ENCODE peak calls at places on chromosome 10, in four cellular contexts. L, Y, A and P are unnamed samples.

GRCh38 chr10:49090696-49091338 is 24.5 kb downstream of the VSTM4 start:
- DNase-seq in L (no peak), Y (no peak), A (no peak), P (no peak)

GRCh38 chr10:72375585-72375984 is 20.9 kb upstream of the DNAJB12 start:
- DNase-seq in A (no peak), L (no peak), Y (peak; percentile 53), P (no peak)

GRCh38 chr10:132448248-132448731 is 51.3 kb downstream of the PWWP2B start:
- DNase-seq in A (peak; percentile 63), Y (no peak), L (peak; percentile 30), P (no peak)

GRCh38 chr10:109475704-109476103 is 447.6 kb downstream of the XPNPEP1 start:
- DNase-seq in A (no peak), L (no peak), Y (no peak), P (no peak)

GRCh38 chr10:93363891-93364648 is 118.1 kb downstream of the MYOF start:
- DNase-seq in A (no peak), Y (no peak), L (no peak), P (no peak)

GRCh38 chr10:88989824-88990527 is 622 bp upstream of the FAS start:
- DNase-seq in Y (no peak), L (no peak), A (no peak), P (no peak)

GRCh38 chr10:78149193-78149592 is 115.5 kb downstream of the RPS24 start:
- DNase-seq in Y (no peak), A (no peak), L (no peak), P (no peak)

GRCh38 chr10:4725917-4726606 is 99.9 kb upstream of the AKR1E2 start:
- DNase-seq in A (no peak), Y (peak; percentile 85), L (no peak), P (no peak)

GRCh38 chr10:91389636-91390512 is 20.3 kb upstream of the HECTD2 start:
- DNase-seq in A (no peak), L (no peak), Y (peak; percentile 54), P (no peak)

GRCh38 chr10:58457761-58458616 is 54.7 kb upstream of the BICC1 start:
- DNase-seq in A (no peak), L (no peak), Y (peak; percentile 92), P (no peak)

GRCh38 chr10:70756710-70757360 is 28.3 kb downstream of the TBATA start:
- DNase-seq in L (no peak), Y (no peak), A (no peak), P (no peak)

GRCh38 chr10:71241114-71241898 is 28.9 kb downstream of the UNC5B start:
- DNase-seq in L (no peak), Y (no peak), A (no peak), P (no peak)

GRCh38 chr10:3474266-3474665 is 301.7 kb upstream of the PITRM1 start:
- DNase-seq in L (no peak), Y (no peak), A (no peak), P (no peak)

GRCh38 chr10:132371641-132372081 is 25.3 kb upstream of the PWWP2B start:
- DNase-seq in Y (no peak), L (no peak), A (no peak), P (no peak)

GRCh38 chr10:102065561-102066420 is 642 bp downstream of the HPS6 start:
- DNase-seq in A (peak; percentile 52), L (no peak), Y (no peak), P (peak; percentile 51)

GRCh38 chr10:79378647-79379511 is 31.6 kb downstream of the PPIF start:
- DNase-seq in Y (no peak), A (no peak), L (no peak), P (no peak)

DNA sequence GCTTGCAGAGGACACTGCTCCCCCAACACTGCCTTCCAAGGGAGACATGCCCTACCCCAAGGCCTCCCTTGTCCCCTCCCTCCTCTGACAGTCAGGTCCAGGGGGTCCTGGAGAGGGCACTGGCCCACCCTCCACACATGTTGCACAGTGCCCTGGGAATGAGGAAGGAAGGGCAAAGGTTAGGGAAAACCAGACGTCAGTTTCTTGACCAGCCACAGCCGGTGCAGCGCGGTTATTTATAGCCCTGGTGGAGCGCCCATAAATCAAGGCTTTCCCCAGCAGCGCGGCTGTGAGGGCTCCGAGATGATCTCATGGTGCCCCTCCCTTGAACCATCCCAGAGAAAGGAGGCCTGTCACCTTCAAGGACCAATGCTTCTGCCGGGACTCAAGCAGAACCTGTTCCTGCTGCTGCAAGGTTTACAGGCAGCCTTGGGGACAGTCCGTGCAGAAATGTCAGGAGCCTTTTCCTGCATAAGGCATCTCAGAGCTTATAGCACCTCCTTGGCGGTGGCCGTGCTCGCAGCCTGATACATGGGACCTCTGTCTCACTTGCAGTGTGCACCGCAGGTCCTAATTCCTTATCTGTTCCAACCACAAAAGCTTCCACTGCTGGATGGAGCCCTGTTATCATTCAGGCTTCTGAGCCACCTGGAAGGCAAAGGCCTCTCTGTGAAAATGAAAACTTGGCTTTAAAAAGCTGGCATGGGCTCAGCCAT is 127.3 kb downstream of the LHPP start:
- DNase-seq in A (no peak), Y (peak; percentile 15), L (no peak), P (no peak)
- TF ChIP-seq POLR2AphosphoS5 in A (no peak), Y (no peak), L (no peak), P (no peak)

DNA sequence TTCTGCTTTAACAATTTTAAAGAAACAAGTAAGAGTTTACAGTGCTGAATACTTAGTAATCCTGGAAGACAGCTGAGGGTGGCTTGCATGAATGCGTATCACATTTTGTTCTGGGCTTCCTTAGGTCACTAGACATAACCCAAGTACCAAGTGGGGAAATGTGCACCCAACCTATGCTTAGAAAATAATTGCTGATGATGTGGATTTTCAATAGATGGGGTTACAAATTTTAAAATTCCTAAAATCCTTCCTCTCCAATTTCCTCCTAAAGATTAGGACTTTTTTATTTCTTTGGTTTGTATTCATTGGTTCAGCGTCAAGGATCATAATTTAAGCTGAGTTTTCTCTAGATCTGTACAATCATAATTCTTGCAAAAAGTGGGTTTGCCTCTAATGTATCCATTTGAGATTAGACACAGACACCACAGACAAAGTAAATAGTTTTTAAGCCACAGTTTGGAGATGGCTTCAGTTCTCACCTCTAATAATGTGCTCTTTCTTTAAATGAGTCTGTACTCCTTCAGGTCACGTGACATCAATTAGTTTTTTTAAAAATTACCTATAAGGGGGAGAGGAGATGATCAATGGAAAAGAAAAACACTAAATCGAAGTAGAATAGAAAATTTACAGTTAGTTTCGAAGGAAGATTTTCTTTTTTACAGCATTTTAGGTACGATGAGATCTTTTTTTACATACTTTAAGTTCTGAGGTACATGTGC is 849.4 kb downstream of the KCNMA1 start:
- DNase-seq in A (no peak), L (no peak), Y (no peak), P (no peak)
- TF ChIP-seq TAF1 in A (no peak), L (no peak), Y (no peak), P (no peak)

DNA sequence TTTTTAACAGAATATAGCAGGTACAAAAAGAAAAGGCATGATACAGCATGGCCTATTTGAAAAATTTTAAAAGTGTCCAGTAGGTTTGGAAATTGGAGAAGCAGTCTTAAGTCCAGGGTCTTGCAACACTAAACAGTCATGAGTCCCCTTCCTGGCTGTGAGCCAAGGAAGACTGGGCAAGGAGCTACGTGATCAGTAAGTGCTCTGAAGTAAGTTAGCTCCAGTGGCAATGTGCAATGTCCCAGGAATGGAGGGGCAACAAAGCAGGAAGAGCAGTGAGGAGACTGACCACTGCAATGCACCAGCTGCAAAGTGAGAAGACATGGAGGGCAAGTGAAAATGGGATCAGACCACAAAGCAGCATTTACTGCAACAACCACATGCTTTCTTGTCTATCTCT is 72.9 kb upstream of the GRID1 start:
- DNase-seq in A (no peak), L (no peak), Y (peak; percentile 66), P (no peak)
- TF ChIP-seq POLR2AphosphoS5 in A (no peak), L (no peak), Y (no peak), P (no peak)

GRCh38 chr10:52865213-52865612 is 92.6 kb upstream of the MBL2 start:
- DNase-seq in Y (no peak), L (no peak), A (no peak), P (no peak)

GRCh38 chr10:52870562-52870961 is 98.0 kb upstream of the MBL2 start:
- DNase-seq in L (no peak), Y (no peak), A (no peak), P (no peak)

GRCh38 chr10:52858722-52859121 is 86.1 kb upstream of the MBL2 start:
- DNase-seq in Y (no peak), L (no peak), A (no peak), P (no peak)

GRCh38 chr10:52864459-52865106 is 92.0 kb upstream of the MBL2 start:
- DNase-seq in A (no peak), Y (peak; percentile 64), L (no peak), P (no peak)
- TF ChIP-seq TAF1 in A (no peak), Y (no peak), L (no peak), P (no peak)

GRCh38 chr10:63210611-63211196 is 77.6 kb downstream of the NRBF2 start:
- DNase-seq in Y (no peak), L (no peak), A (no peak), P (no peak)

GRCh38 chr10:63217120-63217605 is 84.0 kb downstream of the NRBF2 start:
- DNase-seq in L (no peak), A (no peak), Y (peak; percentile 44), P (no peak)

GRCh38 chr10:63214586-63214985 is 81.5 kb downstream of the NRBF2 start:
- DNase-seq in A (no peak), Y (no peak), L (no peak), P (no peak)

GRCh38 chr10:63209703-63210102 is 76.6 kb downstream of the NRBF2 start:
- DNase-seq in Y (no peak), L (no peak), A (no peak), P (no peak)

DNA sequence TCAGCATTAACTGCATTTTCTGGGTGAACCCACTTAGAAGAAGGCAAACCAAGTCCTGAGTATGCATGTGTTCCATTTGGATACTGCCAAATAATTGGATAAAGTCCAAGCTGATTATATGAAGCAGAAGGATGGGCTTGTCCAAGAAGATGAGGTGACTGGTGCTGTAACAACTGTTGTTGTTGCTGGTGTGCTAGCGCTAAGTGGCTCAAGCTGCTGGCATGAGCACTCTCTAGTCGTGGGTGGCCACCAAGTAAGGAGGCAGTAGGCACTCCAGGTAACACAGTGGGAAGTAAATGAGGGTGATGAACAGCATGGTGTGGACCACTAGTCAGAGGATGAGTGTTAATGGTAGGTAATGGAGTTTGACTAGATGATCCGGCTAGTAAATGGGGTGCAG is 80.4 kb downstream of the NRBF2 start:
- DNase-seq in Y (no peak), A (no peak), L (no peak), P (no peak)
- TF ChIP-seq POLR2AphosphoS5 in Y (no peak), A (peak; percentile 36), L (no peak), P (no peak)

GRCh38 chr10:86969421-86970041 is 1.2 kb downstream of the ADIRF start:
- DNase-seq in Y (no peak), A (no peak), L (no peak), P (no peak)

GRCh38 chr10:86968994-86969355 is 693 bp downstream of the ADIRF start:
- DNase-seq in A (no peak), L (no peak), Y (no peak), P (no peak)

GRCh38 chr10:86970152-86970886 is 2.0 kb downstream of the ADIRF start:
- DNase-seq in Y (no peak), A (no peak), L (no peak), P (no peak)

GRCh38 chr10:86967481-86967941 is 771 bp upstream of the ADIRF start:
- DNase-seq in L (no peak), Y (no peak), A (no peak), P (no peak)

GRCh38 chr10:86968271-86968993 is at the start of gene ADIRF:
- DNase-seq in Y (no peak), A (no peak), L (no peak), P (no peak)
- TF ChIP-seq TAF1 in Y (no peak), A (no peak), L (no peak), P (no peak)

GRCh38 chr10:122478971-122479370 is 17.6 kb downstream of the HTRA1 start:
- DNase-seq in Y (no peak), L (no peak), A (no peak), P (no peak)
- TF ChIP-seq POLR2AphosphoS5 in Y (no peak), L (no peak), A (no peak), P (no peak)